ENCODE peak calls at places on chromosomes 4 and X, in seven cellular contexts. S is lower leg skin, K is HFF-Myc, Q is type B pancreatic cell, I is activated B cell treated with CpG ODN at 0.5 μM for 24 hours, M is cardiac muscle cell, N is IMR-90. X is an unnamed sample.

GRCh38 chrX:103197721-103198306 is 17.1 kb upstream of the BEX4 start:
- DNase-seq in N (peak), K (peak), M (peak), S (no peak), Q (no peak), I (no peak), X (no peak)

GRCh38 chr4:187424636-187425035 is 570.9 kb upstream of the ZFP42 start:
- DNase-seq in M (no peak), K (no peak), S (no peak), Q (no peak), N (no peak), I (no peak), X (no peak)

GRCh38 chr4:129682586-129682985 is 586.6 kb downstream of the C4orf33 start:
- DNase-seq in S (no peak), Q (no peak), I (no peak), N (no peak), K (no peak), M (no peak), X (no peak)

GRCh38 chr4:87746001-87746400 is 53.4 kb upstream of the IBSP start:
- DNase-seq in S (no peak), I (no peak), N (no peak), M (no peak), Q (no peak), K (no peak), X (no peak)

GRCh38 chr4:137659431-137659830 is 127.1 kb upstream of the PCDH18 start:
- DNase-seq in N (peak), M (no peak), K (no peak), S (no peak), Q (no peak), I (no peak), X (no peak)

GRCh38 chrX:130401415-130402210 is at the start of gene RBMX2:
- DNase-seq in M (peak), S (peak), K (peak), Q (peak), I (peak), N (peak), X (peak)

GRCh38 chr4:80173387-80173786 is 23.9 kb upstream of the PRDM8 start:
- DNase-seq in K (no peak), I (no peak), M (peak), N (peak), S (no peak), Q (no peak), X (no peak)

GRCh38 chr4:165443276-165443675 is 64.5 kb downstream of the CPE start:
- DNase-seq in M (no peak), Q (no peak), N (no peak), K (no peak), I (no peak), S (no peak), X (no peak)

GRCh38 chrX:140821280-140821679 is 111.7 kb downstream of the LINC00632 start:
- DNase-seq in M (no peak), Q (no peak), I (no peak), S (no peak), K (no peak), N (no peak), X (no peak)

GRCh38 chr4:125115941-125116340 is 198.8 kb upstream of the FAT4 start:
- DNase-seq in N (peak), I (no peak), K (no peak), M (no peak), Q (no peak), S (no peak), X (no peak)

GRCh38 chr4:66647915-66648314 is 897.4 kb downstream of the CENPC start:
- DNase-seq in N (no peak), S (no peak), I (no peak), M (no peak), Q (no peak), K (no peak), X (no peak)

GRCh38 chr4:159229164-159229563 is 126.3 kb downstream of the RAPGEF2 start:
- DNase-seq in K (peak), I (no peak), N (peak), M (peak), S (no peak), Q (no peak), X (no peak)

GRCh38 chrX:39605183-39605582 is 492.6 kb downstream of the BCOR start:
- DNase-seq in I (no peak), M (no peak), Q (no peak), S (no peak), N (no peak), K (no peak), X (no peak)

GRCh38 chr4:47913858-47914218 is 545 bp downstream of the NFXL1 start:
- DNase-seq in S (peak), Q (peak), K (no peak), M (peak), N (no peak), I (peak), X (peak)

GRCh38 chr4:68129793-68130192 is at the start of gene TMPRSS11F:
- DNase-seq in S (no peak), I (no peak), N (no peak), M (no peak), K (no peak), Q (no peak), X (no peak)

GRCh38 chr4:118836763-118837507 is 1.0 kb upstream of the SEC24D start:
- DNase-seq in K (no peak), M (no peak), N (no peak), Q (no peak), I (no peak), S (no peak), X (no peak)

GRCh38 chr4:105542032-105542431 is 10.4 kb upstream of the ARHGEF38 start:
- DNase-seq in Q (no peak), M (no peak), K (no peak), I (no peak), N (no peak), S (no peak), X (no peak)

GRCh38 chrX:40201486-40201885 is 103.7 kb upstream of the BCOR start:
- DNase-seq in Q (no peak), I (no peak), M (no peak), S (no peak), N (no peak), K (no peak), X (no peak)

GRCh38 chr4:3366893-3367775 is 74.3 kb downstream of the RGS12 start:
- DNase-seq in Q (no peak), K (no peak), I (no peak), S (no peak), N (no peak), M (no peak), X (no peak)

GRCh38 chrX:151896734-151897474 is 15.8 kb upstream of the MAGEA4 start:
- DNase-seq in I (no peak), M (peak), N (peak), K (no peak), Q (no peak), S (no peak), X (no peak)

GRCh38 chrX:47586043-47586787 is 4.0 kb downstream of the TIMP1 start:
- DNase-seq in K (no peak), Q (no peak), M (no peak), S (peak), I (no peak), N (no peak), X (no peak)

GRCh38 chr4:133151301-133151680 is 2.2 kb downstream of the PCDH10 start:
- DNase-seq in M (peak), S (peak), Q (peak), N (no peak), I (no peak), K (no peak), X (no peak)

GRCh38 chr4:164931551-164932324 is 45.7 kb downstream of the TRIM61 start:
- DNase-seq in M (no peak), I (no peak), S (no peak), Q (no peak), N (no peak), K (no peak), X (no peak)

GRCh38 chrX:48107717-48108116 is 22.7 kb upstream of the SPACA5B start:
- DNase-seq in M (no peak), S (no peak), K (no peak), N (no peak), Q (no peak), I (no peak), X (no peak)

GRCh38 chr4:2793920-2794706 is 1.2 kb downstream of the SH3BP2 start:
- DNase-seq in N (no peak), S (peak), M (peak), Q (no peak), I (no peak), K (no peak), X (no peak)

GRCh38 chr4:140176735-140177134 is 22.8 kb upstream of the MAML3 start:
- DNase-seq in N (peak), K (peak), I (no peak), M (no peak), Q (no peak), S (no peak), X (no peak)

GRCh38 chr4:48851651-48852050 is 20.8 kb downstream of the OCIAD1 start:
- DNase-seq in Q (no peak), I (no peak), K (no peak), N (no peak), S (no peak), M (no peak), X (no peak)

GRCh38 chr4:86449746-86450145 is 89.9 kb upstream of the MAPK10 start:
- DNase-seq in N (no peak), S (no peak), Q (no peak), I (no peak), K (no peak), M (no peak), X (no peak)

GRCh38 chr4:132001542-132001941 is 1147.6 kb upstream of the PCDH10 start:
- DNase-seq in S (no peak), N (peak), M (peak), K (no peak), I (no peak), Q (no peak), X (no peak)

GRCh38 chr4:155237567-155237966 is 29.1 kb downstream of the NPY2R start:
- DNase-seq in K (no peak), S (no peak), I (no peak), N (no peak), M (no peak), Q (no peak), X (no peak)

GRCh38 chr4:38752393-38752961 is 30.3 kb downstream of the TLR10 start:
- DNase-seq in Q (no peak), S (no peak), I (no peak), K (no peak), M (peak), N (peak), X (no peak)

GRCh38 chr4:70607454-70607853 is 15.4 kb downstream of the AMBN start:
- DNase-seq in M (no peak), N (no peak), I (no peak), S (no peak), K (no peak), Q (no peak), X (no peak)

GRCh38 chr4:70603856-70604255 is 11.8 kb downstream of the AMBN start:
- DNase-seq in N (peak), S (no peak), Q (no peak), I (no peak), M (peak), K (no peak), X (no peak)

GRCh38 chr4:70600305-70600704 is 8.2 kb downstream of the AMBN start:
- DNase-seq in S (no peak), Q (no peak), M (no peak), I (no peak), N (no peak), K (no peak), X (no peak)

DNA sequence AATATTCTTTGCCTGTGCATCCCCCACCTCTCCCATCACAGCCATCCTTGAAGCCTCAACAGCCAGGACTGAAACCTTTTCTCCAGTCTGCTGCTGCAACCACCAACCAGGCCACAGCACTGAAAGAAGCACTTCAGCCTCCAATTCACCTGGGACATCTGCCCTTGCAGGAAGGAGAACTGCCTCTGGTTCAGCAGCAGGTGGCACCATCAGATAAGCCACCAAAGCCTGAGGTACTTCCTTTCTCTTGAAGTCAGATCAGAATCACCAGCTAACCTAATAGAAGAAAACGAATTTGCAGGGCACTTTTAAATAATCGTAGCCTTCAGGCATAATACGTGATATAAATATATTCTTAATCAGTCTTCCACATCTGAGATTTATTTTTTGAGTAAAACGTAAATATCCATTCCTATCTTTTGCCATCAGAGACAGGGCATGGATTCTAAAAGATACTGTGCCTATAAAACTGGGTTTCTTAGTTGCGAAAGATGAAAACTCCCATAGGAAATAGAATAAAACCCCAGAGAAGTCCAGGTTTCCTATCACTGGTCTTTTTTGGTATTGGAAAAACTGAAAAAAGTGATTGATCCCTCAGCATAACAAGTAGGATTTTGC is 9.5 kb downstream of the AMBN start:
- DNase-seq in K (peak), I (peak), S (no peak), N (peak), M (peak), Q (no peak), X (peak)
- TF ChIP-seq CTCF in K (peak), I (no peak), S (no peak), N (peak), M (peak), Q (peak), X (peak)

GRCh38 chr4:60432911-60433310 is 767.2 kb upstream of the ADGRL3 start:
- DNase-seq in Q (no peak), K (no peak), S (no peak), N (no peak), M (no peak), I (no peak), X (no peak)
- TF ChIP-seq CTCF in Q (no peak), K (no peak), S (no peak), N (no peak), M (no peak), I (no peak), X (no peak)

GRCh38 chr4:6031831-6032230 is 13.6 kb upstream of the C4orf50 start:
- DNase-seq in N (no peak), I (no peak), Q (no peak), S (no peak), M (no peak), K (no peak), X (no peak)
- TF ChIP-seq CTCF in N (no peak), I (no peak), Q (no peak), S (no peak), M (no peak), K (no peak), X (no peak)

GRCh38 chrX:16883487-16883804 is 13.3 kb upstream of the RBBP7 start:
- DNase-seq in I (no peak), K (no peak), M (no peak), S (no peak), N (no peak), Q (no peak), X (no peak)
- TF ChIP-seq CTCF in I (no peak), K (no peak), M (no peak), S (no peak), N (no peak), Q (no peak), X (no peak)

GRCh38 chr4:15416357-15417327 is 11.2 kb upstream of the C1QTNF7 start:
- DNase-seq in N (no peak), M (no peak), S (no peak), K (no peak), I (no peak), Q (no peak), X (no peak)

GRCh38 chr4:15425520-15425919 is 2.3 kb upstream of the C1QTNF7 start:
- DNase-seq in K (no peak), S (no peak), M (no peak), N (no peak), I (no peak), Q (no peak), X (no peak)

GRCh38 chr4:15414601-15415091 is 13.2 kb upstream of the C1QTNF7 start:
- DNase-seq in M (peak), K (no peak), N (peak), Q (no peak), S (no peak), I (no peak), X (no peak)

GRCh38 chr4:15423285-15423711 is 4.5 kb upstream of the C1QTNF7 start:
- DNase-seq in Q (no peak), S (no peak), M (no peak), K (no peak), N (no peak), I (no peak), X (no peak)

GRCh38 chr4:15420642-15421041 is 7.2 kb upstream of the C1QTNF7 start:
- DNase-seq in K (peak), M (peak), S (no peak), I (no peak), N (peak), Q (no peak), X (peak)
- TF ChIP-seq CTCF in K (no peak), M (no peak), S (no peak), I (no peak), N (no peak), Q (no peak), X (no peak)

DNA sequence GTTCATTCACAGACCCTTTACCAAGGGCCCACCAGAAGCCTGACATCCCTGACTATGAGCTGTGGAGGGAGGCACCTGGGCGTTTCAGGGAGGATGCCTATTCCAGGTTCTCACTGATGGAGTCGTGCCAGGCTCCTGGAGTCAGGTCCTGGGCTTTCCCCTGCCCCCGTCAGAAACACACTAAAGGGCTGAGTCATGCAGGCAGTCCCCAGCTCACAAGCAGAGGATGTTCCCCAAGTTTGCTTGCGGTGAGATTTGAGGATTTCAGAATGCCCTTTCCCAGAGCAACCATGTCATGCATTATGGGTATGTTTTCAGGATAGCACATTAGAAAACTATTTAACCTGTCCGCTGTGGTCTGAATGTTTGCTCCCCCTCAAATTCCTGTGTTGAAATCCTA is 45.2 kb downstream of the FHDC1 start:
- DNase-seq in I (no peak), Q (no peak), N (peak), M (no peak), S (peak), K (no peak), X (no peak)
- TF ChIP-seq CTCF in I (no peak), Q (no peak), N (no peak), M (no peak), S (no peak), K (no peak), X (no peak)

DNA sequence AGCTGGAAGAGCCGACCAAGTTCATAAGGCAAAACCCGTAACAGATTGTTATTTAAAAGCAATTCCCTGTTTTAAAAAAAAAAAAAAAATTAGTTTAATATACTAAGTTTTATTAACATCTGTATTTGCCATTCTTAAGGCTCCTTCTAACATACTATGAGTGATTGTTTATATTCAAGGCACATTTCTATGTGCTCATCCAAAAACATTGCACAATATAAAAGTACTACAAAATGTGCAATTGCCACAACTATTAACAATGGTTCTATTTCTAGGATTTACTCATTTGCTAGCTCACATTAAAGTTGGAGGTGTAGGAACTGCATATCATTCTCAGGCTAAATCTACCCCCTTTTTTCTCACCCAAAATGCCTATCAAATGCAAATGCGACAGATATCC is 46.1 kb downstream of the CNOT6L start:
- DNase-seq in K (no peak), Q (no peak), N (peak), I (no peak), M (peak), S (no peak), X (no peak)
- TF ChIP-seq CTCF in K (no peak), Q (no peak), N (no peak), I (no peak), M (no peak), S (no peak), X (no peak)

X was measured in neural crest cell.